ENCODE peak calls at places on chromosomes 6 and 20, in eight cellular contexts. One of them, this sample, is unnamed.

GRCh38 chr6:24614648-24615047 is 31.3 kb downstream of the KIAA0319 start:
- DNase-seq in NCI-H748 treated with DMSO at 0.1 percent for 48 hours: peak
- DNase-seq in EH: no peak
- DNase-seq in Kasumi-1: no peak
- DNase-seq in kidney tubule cell: no peak
- DNase-seq in stimulated activated CD4-positive, alpha-beta T cell treated with anti-CD3 and anti-CD28 coated beads, Interleukin-4, amount 100 ng/mL, for 48 hours: no peak
- DNase-seq in GM03348: no peak
- DNase-seq in T-helper 9 cell: no peak
- DNase-seq in this sample: no peak

GRCh38 chr6:106026748-106027147 is 59.4 kb upstream of the PRDM1 start:
- DNase-seq in NCI-H748 treated with DMSO at 0.1 percent for 48 hours: no peak
- DNase-seq in EH: peak
- DNase-seq in Kasumi-1: no peak
- DNase-seq in kidney tubule cell: peak
- DNase-seq in stimulated activated CD4-positive, alpha-beta T cell treated with anti-CD3 and anti-CD28 coated beads, Interleukin-4, amount 100 ng/mL, for 48 hours: no peak
- DNase-seq in GM03348: peak
- DNase-seq in T-helper 9 cell: no peak
- DNase-seq in this sample: no peak

GRCh38 chr6:35920793-35921732 is at the start of gene SRPK1:
- DNase-seq in NCI-H748 treated with DMSO at 0.1 percent for 48 hours: peak
- DNase-seq in EH: peak
- DNase-seq in Kasumi-1: peak
- DNase-seq in kidney tubule cell: peak
- DNase-seq in stimulated activated CD4-positive, alpha-beta T cell treated with anti-CD3 and anti-CD28 coated beads, Interleukin-4, amount 100 ng/mL, for 48 hours: peak
- DNase-seq in GM03348: peak
- DNase-seq in T-helper 9 cell: peak
- DNase-seq in this sample: peak

GRCh38 chr6:118705799-118706481 is 54.5 kb upstream of the CEP85L start:
- DNase-seq in NCI-H748 treated with DMSO at 0.1 percent for 48 hours: no peak
- DNase-seq in EH: peak
- DNase-seq in Kasumi-1: peak
- DNase-seq in kidney tubule cell: peak
- DNase-seq in stimulated activated CD4-positive, alpha-beta T cell treated with anti-CD3 and anti-CD28 coated beads, Interleukin-4, amount 100 ng/mL, for 48 hours: no peak
- DNase-seq in GM03348: peak
- DNase-seq in T-helper 9 cell: no peak
- DNase-seq in this sample: peak

GRCh38 chr20:32348207-32348606 is 9.9 kb upstream of the ASXL1 start:
- DNase-seq in NCI-H748 treated with DMSO at 0.1 percent for 48 hours: no peak
- DNase-seq in EH: no peak
- DNase-seq in Kasumi-1: no peak
- DNase-seq in kidney tubule cell: no peak
- DNase-seq in stimulated activated CD4-positive, alpha-beta T cell treated with anti-CD3 and anti-CD28 coated beads, Interleukin-4, amount 100 ng/mL, for 48 hours: no peak
- DNase-seq in GM03348: no peak
- DNase-seq in T-helper 9 cell: no peak
- DNase-seq in this sample: no peak

GRCh38 chr6:106751501-106752252 is 122.3 kb downstream of the QRSL1 start:
- DNase-seq in NCI-H748 treated with DMSO at 0.1 percent for 48 hours: no peak
- DNase-seq in EH: no peak
- DNase-seq in Kasumi-1: no peak
- DNase-seq in kidney tubule cell: peak
- DNase-seq in stimulated activated CD4-positive, alpha-beta T cell treated with anti-CD3 and anti-CD28 coated beads, Interleukin-4, amount 100 ng/mL, for 48 hours: no peak
- DNase-seq in GM03348: no peak
- DNase-seq in T-helper 9 cell: no peak
- DNase-seq in this sample: no peak

GRCh38 chr6:161463061-161463460 is 189.2 kb upstream of the AGPAT4 start:
- DNase-seq in NCI-H748 treated with DMSO at 0.1 percent for 48 hours: no peak
- DNase-seq in EH: no peak
- DNase-seq in Kasumi-1: no peak
- DNase-seq in kidney tubule cell: peak
- DNase-seq in stimulated activated CD4-positive, alpha-beta T cell treated with anti-CD3 and anti-CD28 coated beads, Interleukin-4, amount 100 ng/mL, for 48 hours: no peak
- DNase-seq in GM03348: no peak
- DNase-seq in T-helper 9 cell: no peak
- DNase-seq in this sample: no peak

GRCh38 chr6:56552212-56553130 is 90.2 kb downstream of the DST start:
- DNase-seq in NCI-H748 treated with DMSO at 0.1 percent for 48 hours: no peak
- DNase-seq in EH: peak
- DNase-seq in Kasumi-1: no peak
- DNase-seq in kidney tubule cell: peak
- DNase-seq in stimulated activated CD4-positive, alpha-beta T cell treated with anti-CD3 and anti-CD28 coated beads, Interleukin-4, amount 100 ng/mL, for 48 hours: no peak
- DNase-seq in GM03348: peak
- DNase-seq in T-helper 9 cell: no peak
- DNase-seq in this sample: no peak

GRCh38 chr20:44422083-44422482 is 53.6 kb upstream of the TTPAL start:
- DNase-seq in NCI-H748 treated with DMSO at 0.1 percent for 48 hours: no peak
- DNase-seq in EH: peak
- DNase-seq in Kasumi-1: no peak
- DNase-seq in kidney tubule cell: peak
- DNase-seq in stimulated activated CD4-positive, alpha-beta T cell treated with anti-CD3 and anti-CD28 coated beads, Interleukin-4, amount 100 ng/mL, for 48 hours: no peak
- DNase-seq in GM03348: no peak
- DNase-seq in T-helper 9 cell: no peak
- DNase-seq in this sample: no peak

GRCh38 chr20:44549123-44549522 is 27.3 kb upstream of the SERINC3 start:
- DNase-seq in NCI-H748 treated with DMSO at 0.1 percent for 48 hours: no peak
- DNase-seq in EH: no peak
- DNase-seq in Kasumi-1: no peak
- DNase-seq in kidney tubule cell: no peak
- DNase-seq in stimulated activated CD4-positive, alpha-beta T cell treated with anti-CD3 and anti-CD28 coated beads, Interleukin-4, amount 100 ng/mL, for 48 hours: no peak
- DNase-seq in GM03348: no peak
- DNase-seq in T-helper 9 cell: no peak
- DNase-seq in this sample: no peak

GRCh38 chr6:43216200-43216599 is 13.1 kb downstream of the DNPH1 start:
- DNase-seq in NCI-H748 treated with DMSO at 0.1 percent for 48 hours: no peak
- DNase-seq in EH: no peak
- DNase-seq in Kasumi-1: no peak
- DNase-seq in kidney tubule cell: no peak
- DNase-seq in stimulated activated CD4-positive, alpha-beta T cell treated with anti-CD3 and anti-CD28 coated beads, Interleukin-4, amount 100 ng/mL, for 48 hours: no peak
- DNase-seq in GM03348: no peak
- DNase-seq in T-helper 9 cell: no peak
- DNase-seq in this sample: no peak

GRCh38 chr6:7052441-7052936 is 55.3 kb upstream of the RREB1 start:
- DNase-seq in NCI-H748 treated with DMSO at 0.1 percent for 48 hours: no peak
- DNase-seq in EH: peak
- DNase-seq in Kasumi-1: peak
- DNase-seq in kidney tubule cell: peak
- DNase-seq in stimulated activated CD4-positive, alpha-beta T cell treated with anti-CD3 and anti-CD28 coated beads, Interleukin-4, amount 100 ng/mL, for 48 hours: no peak
- DNase-seq in GM03348: peak
- DNase-seq in T-helper 9 cell: peak
- DNase-seq in this sample: no peak

GRCh38 chr6:158283304-158284005 is 28.8 kb upstream of the TULP4 start:
- DNase-seq in NCI-H748 treated with DMSO at 0.1 percent for 48 hours: no peak
- DNase-seq in EH: peak
- DNase-seq in Kasumi-1: peak
- DNase-seq in kidney tubule cell: peak
- DNase-seq in stimulated activated CD4-positive, alpha-beta T cell treated with anti-CD3 and anti-CD28 coated beads, Interleukin-4, amount 100 ng/mL, for 48 hours: no peak
- DNase-seq in GM03348: peak
- DNase-seq in T-helper 9 cell: peak
- DNase-seq in this sample: peak

GRCh38 chr20:63701329-63702035 is 5.0 kb downstream of the TNFRSF6B start:
- DNase-seq in NCI-H748 treated with DMSO at 0.1 percent for 48 hours: no peak
- DNase-seq in EH: no peak
- DNase-seq in Kasumi-1: no peak
- DNase-seq in kidney tubule cell: no peak
- DNase-seq in stimulated activated CD4-positive, alpha-beta T cell treated with anti-CD3 and anti-CD28 coated beads, Interleukin-4, amount 100 ng/mL, for 48 hours: no peak
- DNase-seq in GM03348: no peak
- DNase-seq in T-helper 9 cell: no peak
- DNase-seq in this sample: no peak

This sample was measured in MM.1S.